ENCODE peak calls at places on chromosomes 2 and 18, in nine cellular contexts. X, S, D, E, Z, O, U, M and A are unnamed samples.
A peak's percentile ranks its signal among the peaks of the same experiment; 100 is the strongest.

GRCh38 chr2:37795938-37796337 is 124.5 kb upstream of the CDC42EP3 start:
- DNase-seq in X (no peak), S (no peak), D (peak; percentile 93), E (no peak), Z (no peak), O (no peak), U (no peak), M (no peak), A (no peak)

GRCh38 chr2:151338115-151338514 is 19.3 kb upstream of the TNFAIP6 start:
- DNase-seq in X (no peak), S (no peak), D (no peak), E (no peak), Z (no peak), O (no peak), U (no peak), M (no peak), A (no peak)

GRCh38 chr2:240839152-240840143 is 19.4 kb upstream of the KIF1A start:
- DNase-seq in X (no peak), S (no peak), D (peak; percentile 36), E (no peak), Z (peak; percentile 64), O (no peak), U (no peak), M (no peak), A (no peak)

GRCh38 chr2:155872396-155872795 is 460.1 kb downstream of the NR4A2 start:
- DNase-seq in X (no peak), S (no peak), D (no peak), E (no peak), Z (no peak), O (no peak), U (no peak), M (no peak), A (no peak)

GRCh38 chr2:1744151-1744445 is 217 bp downstream of the PXDN start:
- DNase-seq in X (peak; percentile 79), S (no peak), D (no peak), E (no peak), Z (peak; percentile 82), O (no peak), U (no peak), M (no peak), A (no peak)

GRCh38 chr18:28740575-28740974 is 563.6 kb upstream of the CDH2 start:
- DNase-seq in X (no peak), S (no peak), D (no peak), E (no peak), Z (no peak), O (no peak), U (no peak), M (no peak), A (no peak)

GRCh38 chr2:178761759-178762371 is 45.4 kb downstream of the TTN start:
- DNase-seq in X (peak; percentile 85), S (peak; percentile 77), D (peak; percentile 12), E (no peak), Z (no peak), O (peak; percentile 42), U (no peak), M (no peak), A (peak; percentile 61)

GRCh38 chr2:236088368-236089057 is 79.7 kb downstream of the GBX2 start:
- DNase-seq in X (no peak), S (no peak), D (no peak), E (no peak), Z (no peak), O (no peak), U (no peak), M (no peak), A (no peak)

GRCh38 chr2:43676322-43677050 is at the start of gene C1GALT1C1L:
- DNase-seq in X (no peak), S (peak; percentile 6), D (peak; percentile 68), E (peak; percentile 69), Z (peak; percentile 87), O (no peak), U (peak; percentile 79), M (peak; percentile 43), A (no peak)

GRCh38 chr2:216774180-216774579 is 78.8 kb upstream of the IGFBP5 start:
- DNase-seq in X (no peak), S (no peak), D (peak; percentile 57), E (no peak), Z (no peak), O (no peak), U (no peak), M (no peak), A (no peak)

GRCh38 chr2:159149786-159150185 is 136.7 kb downstream of the WDSUB1 start:
- DNase-seq in X (no peak), S (no peak), D (no peak), E (no peak), Z (no peak), O (no peak), U (no peak), M (no peak), A (no peak)

GRCh38 chr2:165141601-165142000 is 62.2 kb downstream of the SCN3A start:
- DNase-seq in X (no peak), S (no peak), D (no peak), E (no peak), Z (no peak), O (no peak), U (no peak), M (no peak), A (no peak)

GRCh38 chr2:228917195-228917594 is 353.9 kb downstream of the PID1 start:
- DNase-seq in X (no peak), S (no peak), D (peak; percentile 22), E (no peak), Z (no peak), O (no peak), U (no peak), M (no peak), A (peak; percentile 78)

DNA sequence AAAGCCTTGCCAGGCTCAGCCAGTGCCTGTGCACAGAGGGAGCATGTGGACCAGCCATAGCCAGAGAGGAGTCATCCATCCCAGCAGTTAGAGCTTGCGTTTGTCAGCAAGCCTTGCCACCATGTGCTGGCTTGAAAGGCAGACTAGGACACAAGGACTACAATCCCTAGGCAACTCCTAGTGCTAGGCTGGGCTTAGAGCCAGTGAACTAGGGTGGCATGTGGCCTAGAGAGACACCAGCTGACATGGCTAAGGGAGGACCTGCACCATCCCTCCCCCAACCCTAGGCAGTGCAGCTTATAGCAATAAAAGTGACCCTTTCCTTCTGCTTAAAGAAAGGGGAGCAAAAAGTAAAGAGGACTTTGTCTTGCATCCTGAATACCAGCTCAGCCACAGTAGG is 38.5 kb upstream of the UXS1 start:
- DNase-seq in X (no peak), S (no peak), D (no peak), E (peak; percentile 65), Z (no peak), O (no peak), U (no peak), M (no peak), A (no peak)
- H3K9me3 ChIP-seq in X (peaks cover 16% of the 10 kb centered on the region), S (peaks cover 6% of the 10 kb centered on the region), D (no peaks in the 10 kb centered on the region), E (peaks cover 16% of the 10 kb centered on the region), Z (no peaks in the 10 kb centered on the region), O (no peaks in the 10 kb centered on the region), U (peaks cover 9% of the 10 kb centered on the region), M (no peaks in the 10 kb centered on the region), A (no peaks in the 10 kb centered on the region)

DNA sequence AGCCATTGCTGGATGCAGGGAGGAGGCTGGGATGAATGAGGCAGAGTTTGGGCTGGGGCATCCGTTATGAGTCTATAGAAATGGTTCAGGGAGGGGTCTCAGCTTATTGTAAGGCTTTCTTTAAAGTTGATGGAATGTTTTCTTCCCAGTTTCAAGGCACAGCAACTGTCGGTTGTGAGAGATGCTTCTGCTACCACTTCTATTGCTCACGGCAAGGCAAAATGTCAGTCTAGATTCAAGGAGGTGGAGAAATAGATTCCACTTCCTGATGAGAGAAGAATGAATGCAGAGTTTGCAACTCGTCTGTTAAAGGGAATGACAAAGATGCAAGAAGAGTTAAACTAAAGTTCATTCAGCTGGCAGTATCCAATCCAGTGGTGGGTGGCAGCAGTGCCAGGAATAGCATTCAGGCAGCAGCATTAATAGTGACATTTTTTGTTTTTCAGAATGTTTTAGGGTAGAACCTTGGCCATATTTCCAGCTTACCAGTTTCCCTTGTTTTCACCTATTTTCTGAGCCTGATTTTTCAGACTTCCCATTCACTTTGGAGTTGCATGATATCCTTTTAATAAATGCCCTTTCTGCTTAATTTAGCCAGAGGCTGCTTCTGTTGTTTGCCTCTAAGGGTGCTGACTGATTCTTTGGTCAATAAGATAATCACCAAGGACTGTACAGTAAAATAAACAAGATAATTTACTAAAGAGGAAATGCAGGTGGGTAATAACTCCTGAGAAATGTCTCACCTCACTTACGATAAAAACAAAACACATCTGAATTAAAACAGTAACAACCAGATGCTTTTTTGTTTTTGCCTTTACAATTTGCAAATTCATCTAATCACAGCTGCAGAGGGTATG is 138.4 kb downstream of the RPIA start:
- DNase-seq in X (no peak), S (no peak), D (no peak), E (no peak), Z (no peak), O (no peak), U (no peak), M (no peak), A (no peak)
- H3K27ac ChIP-seq in X (no peak overlapping the region), S (no peak overlapping the region), D (no peak overlapping the region), E (no peak overlapping the region), Z (no peak overlapping the region), O (no peak overlapping the region), U (no peak overlapping the region), M (no peak overlapping the region), A (no peak overlapping the region)

GRCh38 chr2:171814174-171814573 is 79.9 kb downstream of the SLC25A12 start:
- DNase-seq in X (no peak), S (no peak), D (no peak), E (no peak), Z (no peak), O (no peak), U (no peak), M (no peak), A (no peak)

GRCh38 chr2:171814883-171815282 is 79.2 kb downstream of the SLC25A12 start:
- DNase-seq in X (peak; percentile 28), S (no peak), D (no peak), E (no peak), Z (no peak), O (no peak), U (no peak), M (no peak), A (no peak)

GRCh38 chr2:171813126-171813525 is 80.9 kb downstream of the SLC25A12 start:
- DNase-seq in X (no peak), S (no peak), D (no peak), E (no peak), Z (no peak), O (no peak), U (no peak), M (no peak), A (no peak)

GRCh38 chr2:171811229-171811628 is 82.8 kb downstream of the SLC25A12 start:
- DNase-seq in X (peak; percentile 27), S (peak; percentile 18), D (no peak), E (no peak), Z (no peak), O (peak; percentile 8), U (no peak), M (no peak), A (peak; percentile 16)

DNA sequence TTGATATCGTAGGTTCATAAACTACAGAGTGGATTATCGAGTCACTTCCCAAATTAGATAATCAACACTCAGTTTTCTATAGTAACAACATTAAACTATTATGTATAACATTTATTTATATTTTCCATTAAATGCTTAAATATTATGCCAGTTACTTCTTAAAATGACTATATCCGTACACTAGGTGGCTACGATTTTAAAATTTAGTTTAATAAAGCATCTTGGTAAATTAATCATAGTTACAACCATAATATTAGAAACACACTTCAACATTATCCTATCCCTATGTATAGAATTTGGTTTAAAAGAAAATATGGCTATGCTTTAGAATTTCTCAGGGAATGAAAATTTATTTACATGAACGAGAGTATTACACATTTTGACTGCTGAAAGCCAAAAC is 80.3 kb downstream of the SLC25A12 start:
- DNase-seq in X (no peak), S (no peak), D (no peak), E (no peak), Z (no peak), O (no peak), U (no peak), M (no peak), A (no peak)
- TF ChIP-seq CTCF in X (no peak), S (no peak), D (no peak), E (no peak), Z (no peak), O (no peak), U (no peak), M (no peak), A (no peak)

GRCh38 chr2:234687718-234688475 is 191.0 kb upstream of the ARL4C start:
- DNase-seq in X (no peak), S (no peak), D (no peak), E (no peak), Z (no peak), O (no peak), U (no peak), M (no peak), A (no peak)
- H3K9me3 ChIP-seq in X (no peaks in the 10 kb centered on the region), S (no peaks in the 10 kb centered on the region), D (peaks cover 5% of the 10 kb centered on the region), E (no peaks in the 10 kb centered on the region), Z (no peaks in the 10 kb centered on the region), O (no peaks in the 10 kb centered on the region), U (no peaks in the 10 kb centered on the region), M (no peaks in the 10 kb centered on the region), A (no peaks in the 10 kb centered on the region)